ENCODE peak calls at places on chromosomes 12 and 14, in six cellular contexts. N is endothelial cell of umbilical vein; A is coronary artery; P is testis; T is uterus; B is CD8-positive, alpha-beta T cell. C is an unnamed sample.

GRCh38 chr12:56529656-56530055 is 8.0 kb downstream of the RBMS2 start:
- DNase-seq in N (no peak), A (no peak), P (no peak), T (no peak), B (no peak), C (no peak)

GRCh38 chr14:103543721-103544626 is 15.0 kb downstream of the TRMT61A start:
- DNase-seq in N (no peak), A (no peak), P (peak), T (no peak), B (no peak), C (no peak)

GRCh38 chr14:26204954-26205479 is 392.8 kb downstream of the NOVA1 start:
- DNase-seq in N (peak), A (no peak), P (peak), T (peak), B (no peak), C (no peak)

GRCh38 chr12:44774815-44775411 is 101.2 kb downstream of the NELL2 start:
- DNase-seq in N (peak), A (no peak), P (peak), T (no peak), B (peak), C (no peak)

GRCh38 chr14:69045857-69046351 is 66.8 kb upstream of the ACTN1 start:
- DNase-seq in N (peak), A (no peak), P (peak), T (peak), B (no peak), C (no peak)

GRCh38 chr12:122023339-122024131 is 1.9 kb downstream of the BCL7A start:
- DNase-seq in N (peak), A (peak), P (peak), T (peak), B (no peak), C (no peak)

GRCh38 chr12:32843528-32844095 is 53.0 kb downstream of the PKP2 start:
- DNase-seq in N (no peak), A (no peak), P (no peak), T (no peak), B (no peak), C (no peak)

GRCh38 chr12:121279507-121279915 is 17.0 kb downstream of the CAMKK2 start:
- DNase-seq in N (peak), A (no peak), P (peak), T (peak), B (no peak), C (no peak)

GRCh38 chr12:56315256-56315625 is 547 bp downstream of the CNPY2 start:
- DNase-seq in N (no peak), A (no peak), P (no peak), T (no peak), B (no peak), C (no peak)

GRCh38 chr12:103748002-103748401 is 93.0 kb downstream of the NT5DC3 start:
- DNase-seq in N (no peak), A (no peak), P (no peak), T (no peak), B (no peak), C (no peak)

GRCh38 chr12:27534060-27534764 is 10.2 kb downstream of the PPFIBP1 start:
- DNase-seq in N (no peak), A (no peak), P (no peak), T (no peak), B (no peak), C (no peak)

GRCh38 chr14:90274808-90275454 is 18.6 kb downstream of the PSMC1 start:
- DNase-seq in N (peak), A (no peak), P (peak), T (no peak), B (no peak), C (no peak)

GRCh38 chr12:83473408-83474095 is 786.8 kb downstream of the TMTC2 start:
- DNase-seq in N (no peak), A (no peak), P (no peak), T (no peak), B (no peak), C (no peak)

GRCh38 chr12:2456813-2457186 is 338.0 kb upstream of the FKBP4 start:
- DNase-seq in N (no peak), A (no peak), P (no peak), T (no peak), B (no peak), C (no peak)

GRCh38 chr14:54653764-54654469 is 87.0 kb downstream of the SAMD4A start:
- DNase-seq in N (peak), A (no peak), P (no peak), T (peak), B (no peak), C (no peak)

GRCh38 chr14:83779266-83779665 is 1750.7 kb upstream of the FLRT2 start:
- DNase-seq in N (peak), A (no peak), P (no peak), T (no peak), B (no peak), C (peak)

GRCh38 chr14:95496690-95497241 is 19.7 kb downstream of the SYNE3 start:
- DNase-seq in N (peak), A (no peak), P (no peak), T (peak), B (no peak), C (no peak)

GRCh38 chr12:64560395-64561301 is 49.6 kb upstream of the RASSF3 start:
- DNase-seq in N (peak), A (no peak), P (no peak), T (peak), B (no peak), C (peak)

GRCh38 chr12:71639341-71639760 is 24.3 kb downstream of the ZFC3H1 start:
- DNase-seq in N (no peak), A (no peak), P (no peak), T (no peak), B (no peak), C (no peak)

GRCh38 chr12:114269153-114269552 is 136.8 kb downstream of the TBX5 start:
- DNase-seq in N (no peak), A (no peak), P (no peak), T (no peak), B (no peak), C (no peak)

GRCh38 chr12:20372326-20373097 is 4.2 kb downstream of the PDE3A start:
- DNase-seq in N (peak), A (no peak), P (no peak), T (no peak), B (no peak), C (no peak)

DNA sequence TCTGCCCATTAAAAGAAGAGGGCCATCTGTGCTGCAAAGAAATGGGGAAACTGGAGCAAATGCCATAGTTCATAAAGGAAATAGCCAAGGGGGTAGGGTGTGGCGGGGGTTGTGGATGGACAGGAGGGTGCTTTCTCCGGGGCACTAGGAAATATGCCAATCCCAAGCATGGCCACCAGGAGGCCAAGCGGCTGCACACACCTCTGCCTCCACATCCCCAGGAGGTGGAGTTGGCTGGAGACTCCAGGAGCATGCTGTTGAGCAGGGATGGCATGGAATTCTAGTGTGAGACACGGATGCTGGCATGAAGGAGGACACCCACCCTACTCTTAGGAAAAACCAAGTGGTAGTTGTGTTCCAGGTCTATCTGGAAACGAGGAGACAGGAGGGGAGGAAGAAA is 25.2 kb downstream of the NID2 start:
- DNase-seq in N (peak), A (no peak), P (peak), T (no peak), B (no peak), C (no peak)
- TF ChIP-seq CTCF in N (peak), A (no peak), P (peak), T (peak), B (peak), C (peak)

GRCh38 chr12:120118710-120119097 is 2.2 kb upstream of the RAB35 start:
- DNase-seq in N (peak), A (no peak), P (no peak), T (no peak), B (no peak), C (peak)
- H3K4me3 ChIP-seq in N (no peak), A (peak), P (no peak), T (no peak), B (no peak), C (peak)

GRCh38 chr12:113196996-113197395 is 11.5 kb downstream of the RITA1 start:
- DNase-seq in N (peak), A (no peak), P (peak), T (peak), B (peak), C (no peak)
- TF ChIP-seq CTCF in N (peak), A (peak), P (peak), T (peak), B (peak), C (peak)

GRCh38 chr12:96989916-96990315 is 82.9 kb downstream of the NEDD1 start:
- DNase-seq in N (peak), A (no peak), P (no peak), T (no peak), B (no peak), C (no peak)

GRCh38 chr12:96982671-96983070 is 75.6 kb downstream of the NEDD1 start:
- DNase-seq in N (no peak), A (no peak), P (no peak), T (no peak), B (no peak), C (no peak)

GRCh38 chr12:96986883-96987523 is 79.9 kb downstream of the NEDD1 start:
- DNase-seq in N (peak), A (no peak), P (no peak), T (no peak), B (no peak), C (no peak)

GRCh38 chr12:96988919-96989318 is 81.9 kb downstream of the NEDD1 start:
- DNase-seq in N (no peak), A (no peak), P (no peak), T (no peak), B (no peak), C (no peak)

GRCh38 chr12:96985515-96986362 is 78.7 kb downstream of the NEDD1 start:
- DNase-seq in N (peak), A (no peak), P (peak), T (no peak), B (peak), C (no peak)
- H3K4me3 ChIP-seq in N (peak), A (peak), P (peak), T (peak), B (peak), C (peak)

DNA sequence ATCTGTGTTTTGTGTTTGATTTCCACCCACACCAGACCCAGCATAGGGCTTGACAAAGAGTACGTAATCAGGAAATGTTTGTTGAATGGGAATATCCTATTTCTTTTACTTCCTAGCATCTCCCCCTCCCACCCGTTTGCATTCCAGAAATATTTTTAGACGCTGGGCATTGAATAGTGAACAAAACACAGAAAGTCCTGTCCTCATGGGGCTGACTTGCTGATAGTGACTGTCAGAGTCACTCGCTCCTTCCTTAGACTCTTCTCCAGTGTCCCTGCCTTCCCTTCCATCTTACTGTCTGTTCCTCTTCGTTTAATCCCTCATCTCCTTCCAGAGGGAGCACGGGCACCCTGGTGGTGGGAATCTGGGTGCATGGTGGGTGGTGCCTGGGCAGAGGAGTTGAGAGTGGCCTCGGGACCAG is 53.6 kb downstream of the SLC25A47 start:
- DNase-seq in N (no peak), A (no peak), P (no peak), T (no peak), B (no peak), C (no peak)
- TF ChIP-seq CTCF in N (no peak), A (no peak), P (peak), T (no peak), B (no peak), C (peak)

GRCh38 chr12:41190360-41190759 is 2.2 kb downstream of the PDZRN4 start:
- DNase-seq in N (peak), A (no peak), P (peak), T (no peak), B (no peak), C (no peak)
- H3K4me3 ChIP-seq in N (no peak), A (peak), P (peak), T (peak), B (no peak), C (no peak)

C was measured in AG04449.